ENCODE peak calls at places on chromosome 14, in six cellular contexts. K is AG09319, J is GM13976, I is lower lobe of right lung, S is astrocyte, A is fibroblast of lung. F is an unnamed sample.

GRCh38 chr14:93017898-93018297 is 94.9 kb downstream of the CHGA start:
- DNase-seq in S (no peak), I (no peak), A (no peak), K (no peak), J (no peak), F (no peak)

GRCh38 chr14:72904840-72905561 is 11.1 kb upstream of the DPF3 start:
- DNase-seq in I (peak; percentile 52), S (peak; percentile 42), J (peak; percentile 51), K (peak; percentile 65), A (peak; percentile 89), F (no peak)

GRCh38 chr14:101960225-101960624 is 4.1 kb upstream of the DYNC1H1 start:
- DNase-seq in K (no peak), S (no peak), A (no peak), J (no peak), I (no peak), F (no peak)

GRCh38 chr14:65000868-65001600 is 14.3 kb downstream of the FNTB start:
- DNase-seq in K (no peak), S (peak; percentile 79), I (no peak), A (no peak), J (no peak), F (no peak)

GRCh38 chr14:43135877-43136411 is 1371.1 kb downstream of the FSCB start:
- DNase-seq in I (no peak), A (no peak), K (no peak), J (no peak), S (no peak), F (no peak)

GRCh38 chr14:92692822-92693226 is 55.6 kb downstream of the LGMN start:
- DNase-seq in A (no peak), J (no peak), K (no peak), S (peak; percentile 25), I (peak; percentile 79), F (no peak)

GRCh38 chr14:67636361-67636919 is 16.7 kb downstream of the ARG2 start:
- DNase-seq in I (no peak), K (no peak), A (peak; percentile 27), S (no peak), J (peak; percentile 32), F (no peak)

GRCh38 chr14:94575730-94576585 is 5.3 kb upstream of the SERPINA5 start:
- DNase-seq in S (peak; percentile 94), I (no peak), A (no peak), J (no peak), K (no peak), F (no peak)

GRCh38 chr14:70714055-70714550 is 72.4 kb downstream of the TTC9 start:
- DNase-seq in J (no peak), A (peak; percentile 62), K (peak; percentile 10), S (peak; percentile 36), I (no peak), F (no peak)

GRCh38 chr14:94612174-94612573 is at the start of gene SERPINA3:
- DNase-seq in J (no peak), A (peak; percentile 70), K (no peak), S (peak; percentile 27), I (no peak), F (no peak)

GRCh38 chr14:98200621-98201020 is 1071.4 kb downstream of the BCL11B start:
- DNase-seq in K (no peak), J (no peak), A (no peak), I (no peak), S (no peak), F (no peak)

GRCh38 chr14:71618716-71619115 is 313.5 kb upstream of the RGS6 start:
- DNase-seq in I (no peak), K (no peak), S (no peak), J (no peak), A (no peak), F (no peak)

GRCh38 chr14:85909581-85909980 is 379.6 kb downstream of the FLRT2 start:
- DNase-seq in A (peak; percentile 65), K (no peak), S (no peak), I (no peak), J (no peak), F (no peak)

GRCh38 chr14:38208825-38209562 is 1.3 kb downstream of the SSTR1 start:
- DNase-seq in J (peak; percentile 11), S (peak; percentile 33), K (no peak), I (peak; percentile 44), A (peak; percentile 69), F (no peak)

GRCh38 chr14:104928391-104929133 is 3.9 kb downstream of the PLD4 start:
- DNase-seq in I (no peak), K (no peak), S (no peak), J (peak; percentile 16), A (no peak), F (no peak)

GRCh38 chr14:70563869-70564268 is 29.1 kb upstream of the ADAM20 start:
- DNase-seq in A (no peak), S (no peak), J (no peak), I (no peak), K (no peak), F (no peak)

GRCh38 chr14:100476012-100476822 is 111.0 kb downstream of the BEGAIN start:
- DNase-seq in J (no peak), K (peak; percentile 23), S (peak; percentile 100), A (peak; percentile 83), I (no peak), F (no peak)

GRCh38 chr14:59529189-59529588 is 44.9 kb downstream of the JKAMP start:
- DNase-seq in A (no peak), K (no peak), I (no peak), J (no peak), S (no peak), F (no peak)

GRCh38 chr14:103021817-103022668 is 35.3 kb downstream of the CDC42BPB start:
- DNase-seq in K (no peak), S (no peak), A (peak; percentile 31), I (no peak), J (no peak), F (no peak)

GRCh38 chr14:103020271-103020910 is 37.0 kb downstream of the CDC42BPB start:
- DNase-seq in J (no peak), K (no peak), S (no peak), A (no peak), I (no peak), F (no peak)

GRCh38 chr14:103019827-103020226 is 37.5 kb downstream of the CDC42BPB start:
- DNase-seq in J (no peak), A (peak; percentile 51), K (no peak), S (no peak), I (no peak), F (no peak)

GRCh38 chr14:103023881-103024473 is 33.4 kb downstream of the CDC42BPB start:
- DNase-seq in K (no peak), A (peak; percentile 57), S (peak; percentile 67), J (no peak), I (no peak), F (no peak)

DNA sequence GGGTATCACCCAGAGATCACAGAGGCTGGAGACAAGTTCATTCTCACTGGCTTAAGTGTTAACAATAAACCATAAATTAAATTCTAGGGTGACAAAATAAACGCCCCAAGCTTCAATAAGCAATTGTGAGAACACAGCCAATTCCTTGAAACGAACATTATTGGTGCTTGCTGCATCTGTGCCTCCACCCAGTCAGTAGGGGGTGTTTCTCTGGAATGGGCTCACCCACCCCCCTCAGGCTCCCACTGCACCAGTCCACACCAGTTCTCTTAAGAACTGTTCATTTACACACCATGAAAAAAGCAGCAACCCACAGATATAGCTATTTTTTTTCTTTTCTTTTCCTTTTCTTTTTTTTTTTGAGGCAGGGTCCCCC is 34.7 kb downstream of the CDC42BPB start:
- DNase-seq in S (no peak), I (no peak), K (no peak), J (no peak), A (no peak), F (no peak)
- TF ChIP-seq CTCF in S (no peak), I (no peak), K (no peak), J (no peak), A (no peak), F (peak; percentile 33)

DNA sequence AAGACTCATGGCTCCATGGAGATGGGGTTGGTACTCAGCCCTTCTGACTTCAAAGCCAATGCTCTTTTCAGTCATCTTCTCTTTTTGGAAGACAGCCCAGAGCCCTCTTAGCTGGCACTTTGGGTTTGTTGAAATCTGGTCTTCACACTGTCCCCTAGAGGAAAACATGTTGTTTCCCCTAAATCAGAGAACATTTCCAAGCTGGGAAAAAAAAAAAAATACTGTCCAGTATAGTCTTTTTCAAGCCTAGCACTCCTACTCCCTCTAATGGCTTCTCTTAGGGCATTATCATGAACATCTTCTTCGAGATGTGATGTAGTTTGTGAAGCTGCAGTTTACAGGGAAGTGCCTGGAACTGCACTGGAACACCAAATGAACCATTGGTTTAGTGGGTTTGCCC is 3.0 kb upstream of the ZC3H14 start:
- DNase-seq in S (peak; percentile 42), J (no peak), A (peak; percentile 74), I (no peak), K (no peak), F (no peak)
- TF ChIP-seq CTCF in S (peak; percentile 40), J (no peak), A (peak; percentile 68), I (peak; percentile 29), K (peak; percentile 66), F (peak; percentile 56)

GRCh38 chr14:30657606-30658163 is 35.6 kb downstream of the SCFD1 start:
- DNase-seq in K (no peak), I (no peak), J (no peak), S (no peak), A (peak; percentile 29), F (no peak)
- TF ChIP-seq CTCF in K (peak; percentile 38), I (no peak), J (peak; percentile 21), S (peak; percentile 31), A (no peak), F (peak; percentile 60)

GRCh38 chr14:55802986-55803431 is 223.0 kb downstream of the KTN1 start:
- DNase-seq in I (no peak), A (peak; percentile 25), K (no peak), S (peak; percentile 30), J (no peak), F (no peak)
- TF ChIP-seq CTCF in I (no peak), A (no peak), K (no peak), S (peak; percentile 10), J (no peak), F (no peak)

DNA sequence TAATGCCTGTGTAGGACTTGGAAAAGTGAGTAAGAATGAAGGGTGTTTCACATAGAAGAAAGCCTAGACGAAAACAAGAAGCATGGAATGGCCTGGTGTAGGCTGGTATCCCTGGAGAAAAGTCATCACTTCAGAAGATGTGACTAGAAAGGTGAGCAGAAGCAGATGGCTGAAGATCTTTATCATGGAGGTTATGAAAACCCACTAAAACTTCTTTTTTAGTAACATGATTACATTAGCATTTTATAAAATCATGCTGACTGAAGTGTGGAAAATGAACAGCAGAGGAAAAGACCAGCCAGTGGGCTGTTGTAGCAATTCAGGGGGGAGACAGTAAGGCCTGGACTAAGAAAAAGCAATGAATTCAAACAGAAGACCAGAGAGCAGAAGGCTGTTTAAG is 114.5 kb upstream of the G2E3 start:
- DNase-seq in J (no peak), S (no peak), K (no peak), A (no peak), I (no peak), F (no peak)
- TF ChIP-seq CTCF in J (no peak), S (no peak), K (no peak), A (no peak), I (no peak), F (no peak)

GRCh38 chr14:91225025-91225424 is 19.5 kb downstream of the GPR68 start:
- DNase-seq in K (no peak), I (no peak), A (no peak), S (peak; percentile 13), J (no peak), F (no peak)
- TF ChIP-seq CTCF in K (no peak), I (no peak), A (no peak), S (no peak), J (no peak), F (no peak)

F was measured in osteocyte.